ENCODE peak calls at places on chromosomes 4 and X, in four cellular contexts. X is NCI-H1417; O is cerebellum; T is naive thymus-derived CD8-positive, alpha-beta T cell. N is an unnamed sample.

GRCh38 chr4:3285558-3286334 is 7.1 kb upstream of the RGS12 start:
- DNase-seq in T (no peak), O (peak), X (no peak), N (peak)

GRCh38 chrX:40720811-40721210 is 14.5 kb downstream of the MED14 start:
- DNase-seq in X (no peak), O (no peak), T (no peak), N (no peak)

GRCh38 chr4:89299153-89299789 is 8.3 kb downstream of the GPRIN3 start:
- DNase-seq in O (no peak), X (peak), T (no peak), N (no peak)

GRCh38 chr4:888029-888428 is 44.1 kb downstream of the GAK start:
- DNase-seq in X (no peak), O (no peak), T (no peak), N (no peak)

GRCh38 chr4:187172340-187172761 is 448.7 kb upstream of the FAT1 start:
- DNase-seq in X (no peak), O (no peak), T (no peak), N (no peak)

GRCh38 chr4:76188557-76188956 is 25.1 kb downstream of the SCARB2 start:
- DNase-seq in X (no peak), T (no peak), O (no peak), N (no peak)

GRCh38 chr4:180596888-180597483 is 1646.2 kb upstream of the TENM3 start:
- DNase-seq in X (no peak), T (no peak), O (no peak), N (no peak)

GRCh38 chr4:10015140-10015753 is 6.0 kb downstream of the SLC2A9 start:
- DNase-seq in T (no peak), O (no peak), X (peak), N (no peak)

GRCh38 chr4:8303485-8304281 is 34.1 kb downstream of the HTRA3 start:
- DNase-seq in T (no peak), X (no peak), O (no peak), N (no peak)

GRCh38 chrX:9534686-9535085 is 69.8 kb downstream of the TBL1X start:
- DNase-seq in T (no peak), X (peak), O (no peak), N (no peak)

GRCh38 chr4:41361831-41362646 is 105.3 kb downstream of the UCHL1 start:
- DNase-seq in O (peak), T (no peak), X (peak), N (no peak)

GRCh38 chr4:178174756-178175155 is 732.5 kb upstream of the AGA start:
- DNase-seq in T (no peak), X (no peak), O (no peak), N (no peak)

GRCh38 chr4:99679204-99679603 is 21.6 kb upstream of the C4orf54 start:
- DNase-seq in X (no peak), T (no peak), O (no peak), N (no peak)

GRCh38 chr4:60195256-60195655 is 1004.9 kb upstream of the ADGRL3 start:
- DNase-seq in O (no peak), T (no peak), X (no peak), N (no peak)

GRCh38 chrX:39969099-39969825 is 128.5 kb downstream of the BCOR start:
- DNase-seq in O (no peak), X (peak), T (peak), N (no peak)

GRCh38 chr4:145299380-145300076 is 119.1 kb upstream of the OTUD4 start:
- DNase-seq in O (no peak), T (peak), X (no peak), N (no peak)

GRCh38 chr4:56698329-56698728 is 17.2 kb upstream of the HOPX start:
- DNase-seq in T (no peak), X (no peak), O (no peak), N (no peak)

GRCh38 chr4:52658671-52659015 is 458 bp downstream of the USP46 start:
- DNase-seq in X (peak), T (no peak), O (peak), N (no peak)

GRCh38 chr4:153113061-153113837 is 91.0 kb upstream of the TRIM2 start:
- DNase-seq in T (no peak), O (no peak), X (no peak), N (no peak)

GRCh38 chr4:129822708-129823504 is 727.0 kb downstream of the C4orf33 start:
- DNase-seq in T (no peak), O (no peak), X (no peak), N (no peak)

GRCh38 chr4:122710434-122711308 is 21.8 kb upstream of the BBS12 start:
- DNase-seq in O (no peak), T (no peak), X (no peak), N (no peak)

GRCh38 chrX:129540725-129541184 is 696 bp downstream of the OCRL start:
- DNase-seq in O (no peak), X (peak), T (no peak), N (no peak)

GRCh38 chr4:145909331-145909730 is 29.3 kb downstream of the ZNF827 start:
- DNase-seq in T (no peak), O (peak), X (no peak), N (peak)